ENCODE peak calls at places on chromosome 10, in six cellular contexts. One of them, this sample, is unnamed.

GRCh38 chr10:126562209-126562680 is 108.2 kb downstream of the C10orf90 start:
- DNase-seq in PC-9: no peak
- DNase-seq in brain microvascular endothelial cell: no peak
- DNase-seq in Peyer's patch: no peak
- DNase-seq in kidney: no peak
- DNase-seq in body of pancreas: no peak
- DNase-seq in this sample: no peak

GRCh38 chr10:121823993-121824463 is 103.8 kb downstream of the ATE1 start:
- DNase-seq in Peyer's patch: no peak
- DNase-seq in brain microvascular endothelial cell: peak; percentile 39
- DNase-seq in body of pancreas: no peak
- DNase-seq in PC-9: no peak
- DNase-seq in kidney: no peak
- DNase-seq in this sample: no peak

GRCh38 chr10:30493609-30494530 is 59.9 kb downstream of the MAP3K8 start:
- DNase-seq in brain microvascular endothelial cell: peak; percentile 68
- DNase-seq in body of pancreas: peak; percentile 76
- DNase-seq in PC-9: peak; percentile 49
- DNase-seq in Peyer's patch: peak; percentile 37
- DNase-seq in kidney: no peak
- DNase-seq in this sample: peak; percentile 80

GRCh38 chr10:123149568-123150228 is 1.8 kb downstream of the HMX2 start:
- DNase-seq in kidney: peak; percentile 68
- DNase-seq in body of pancreas: no peak
- DNase-seq in brain microvascular endothelial cell: no peak
- DNase-seq in PC-9: no peak
- DNase-seq in Peyer's patch: no peak
- DNase-seq in this sample: peak; percentile 57

GRCh38 chr10:84427903-84428650 is 99.7 kb downstream of the CCSER2 start:
- DNase-seq in kidney: no peak
- DNase-seq in brain microvascular endothelial cell: no peak
- DNase-seq in body of pancreas: no peak
- DNase-seq in Peyer's patch: no peak
- DNase-seq in PC-9: no peak
- DNase-seq in this sample: no peak

GRCh38 chr10:49569031-49569765 is 30.3 kb upstream of the ERCC6 start:
- DNase-seq in brain microvascular endothelial cell: peak; percentile 24
- DNase-seq in PC-9: peak; percentile 76
- DNase-seq in kidney: no peak
- DNase-seq in Peyer's patch: no peak
- DNase-seq in body of pancreas: no peak
- DNase-seq in this sample: no peak

GRCh38 chr10:96987842-96988175 is 155.7 kb downstream of the LCOR start:
- DNase-seq in kidney: no peak
- DNase-seq in Peyer's patch: no peak
- DNase-seq in body of pancreas: no peak
- DNase-seq in brain microvascular endothelial cell: no peak
- DNase-seq in PC-9: no peak
- DNase-seq in this sample: no peak

GRCh38 chr10:62377966-62378365 is 3.8 kb downstream of the ZNF365 start:
- DNase-seq in brain microvascular endothelial cell: no peak
- DNase-seq in PC-9: no peak
- DNase-seq in body of pancreas: no peak
- DNase-seq in kidney: no peak
- DNase-seq in Peyer's patch: no peak
- DNase-seq in this sample: no peak

GRCh38 chr10:101226888-101227736 is 2.2 kb downstream of the LBX1 start:
- DNase-seq in kidney: no peak
- DNase-seq in brain microvascular endothelial cell: no peak
- DNase-seq in Peyer's patch: no peak
- DNase-seq in body of pancreas: no peak
- DNase-seq in PC-9: no peak
- DNase-seq in this sample: no peak

GRCh38 chr10:69791812-69792211 is 9.9 kb upstream of the COL13A1 start:
- DNase-seq in body of pancreas: no peak
- DNase-seq in kidney: no peak
- DNase-seq in PC-9: no peak
- DNase-seq in Peyer's patch: no peak
- DNase-seq in brain microvascular endothelial cell: no peak
- DNase-seq in this sample: no peak

GRCh38 chr10:69787681-69788080 is 14.0 kb upstream of the COL13A1 start:
- DNase-seq in PC-9: no peak
- DNase-seq in body of pancreas: no peak
- DNase-seq in brain microvascular endothelial cell: no peak
- DNase-seq in kidney: no peak
- DNase-seq in Peyer's patch: no peak
- DNase-seq in this sample: no peak

GRCh38 chr10:69786791-69787190 is 14.9 kb upstream of the COL13A1 start:
- DNase-seq in PC-9: no peak
- DNase-seq in brain microvascular endothelial cell: peak; percentile 41
- DNase-seq in Peyer's patch: no peak
- DNase-seq in kidney: no peak
- DNase-seq in body of pancreas: no peak
- DNase-seq in this sample: no peak

GRCh38 chr10:69792361-69792760 is 9.3 kb upstream of the COL13A1 start:
- DNase-seq in body of pancreas: no peak
- DNase-seq in kidney: no peak
- DNase-seq in PC-9: no peak
- DNase-seq in brain microvascular endothelial cell: no peak
- DNase-seq in Peyer's patch: no peak
- DNase-seq in this sample: no peak

GRCh38 chr10:69789164-69789576 is 12.5 kb upstream of the COL13A1 start:
- DNase-seq in PC-9: no peak
- DNase-seq in body of pancreas: no peak
- DNase-seq in brain microvascular endothelial cell: no peak
- DNase-seq in kidney: no peak
- DNase-seq in Peyer's patch: no peak
- DNase-seq in this sample: no peak
- TF ChIP-seq CTCF in PC-9: peak; percentile 94
- TF ChIP-seq CTCF in body of pancreas: peak; percentile 29
- TF ChIP-seq CTCF in brain microvascular endothelial cell: peak; percentile 91
- TF ChIP-seq CTCF in kidney: peak; percentile 38
- TF ChIP-seq CTCF in Peyer's patch: peak; percentile 34
- TF ChIP-seq CTCF in this sample: peak; percentile 60

GRCh38 chr10:7544203-7544602 is 122.6 kb downstream of the ITIH5 start:
- DNase-seq in PC-9: no peak
- DNase-seq in body of pancreas: no peak
- DNase-seq in kidney: no peak
- DNase-seq in Peyer's patch: no peak
- DNase-seq in brain microvascular endothelial cell: no peak
- DNase-seq in this sample: no peak

GRCh38 chr10:7545256-7545655 is 121.5 kb downstream of the ITIH5 start:
- DNase-seq in kidney: no peak
- DNase-seq in body of pancreas: no peak
- DNase-seq in Peyer's patch: no peak
- DNase-seq in brain microvascular endothelial cell: no peak
- DNase-seq in PC-9: no peak
- DNase-seq in this sample: no peak

GRCh38 chr10:7538970-7539694 is 127.6 kb downstream of the ITIH5 start:
- DNase-seq in Peyer's patch: no peak
- DNase-seq in body of pancreas: no peak
- DNase-seq in kidney: no peak
- DNase-seq in PC-9: no peak
- DNase-seq in brain microvascular endothelial cell: no peak
- DNase-seq in this sample: no peak

GRCh38 chr10:7541137-7542087 is 125.4 kb downstream of the ITIH5 start:
- DNase-seq in brain microvascular endothelial cell: peak; percentile 6
- DNase-seq in kidney: peak; percentile 85
- DNase-seq in PC-9: no peak
- DNase-seq in Peyer's patch: peak; percentile 18
- DNase-seq in body of pancreas: peak; percentile 77
- DNase-seq in this sample: peak; percentile 54

GRCh38 chr10:7542189-7542914 is 124.4 kb downstream of the ITIH5 start:
- DNase-seq in brain microvascular endothelial cell: no peak
- DNase-seq in kidney: no peak
- DNase-seq in PC-9: no peak
- DNase-seq in Peyer's patch: no peak
- DNase-seq in body of pancreas: no peak
- DNase-seq in this sample: no peak
- H3K4me3 ChIP-seq in brain microvascular endothelial cell: no peak overlapping the region
- H3K4me3 ChIP-seq in kidney: no peak overlapping the region
- H3K4me3 ChIP-seq in PC-9: no peak overlapping the region
- H3K4me3 ChIP-seq in Peyer's patch: no peak overlapping the region
- H3K4me3 ChIP-seq in body of pancreas: no peak overlapping the region
- H3K4me3 ChIP-seq in this sample: no peak overlapping the region

GRCh38 chr10:132281915-132282666 is 25.7 kb downstream of the STK32C start:
- DNase-seq in kidney: peak; percentile 34
- DNase-seq in body of pancreas: no peak
- DNase-seq in brain microvascular endothelial cell: no peak
- DNase-seq in PC-9: peak; percentile 27
- DNase-seq in Peyer's patch: no peak
- DNase-seq in this sample: peak; percentile 41
- H3K27ac ChIP-seq in kidney: no peak overlapping the region
- H3K27ac ChIP-seq in body of pancreas: no peak overlapping the region
- H3K27ac ChIP-seq in brain microvascular endothelial cell: no peak overlapping the region
- H3K27ac ChIP-seq in PC-9: no peak overlapping the region
- H3K27ac ChIP-seq in Peyer's patch: no peak overlapping the region
- H3K27ac ChIP-seq in this sample: no peak overlapping the region

GRCh38 chr10:130336612-130337304 is 200.6 kb downstream of the GLRX3 start:
- DNase-seq in Peyer's patch: no peak
- DNase-seq in body of pancreas: peak; percentile 61
- DNase-seq in brain microvascular endothelial cell: no peak
- DNase-seq in PC-9: no peak
- DNase-seq in kidney: peak; percentile 17
- DNase-seq in this sample: no peak
- TF ChIP-seq CTCF in Peyer's patch: no peak
- TF ChIP-seq CTCF in body of pancreas: peak; percentile 49
- TF ChIP-seq CTCF in brain microvascular endothelial cell: no peak
- TF ChIP-seq CTCF in PC-9: no peak
- TF ChIP-seq CTCF in kidney: peak; percentile 7
- TF ChIP-seq CTCF in this sample: no peak

DNA sequence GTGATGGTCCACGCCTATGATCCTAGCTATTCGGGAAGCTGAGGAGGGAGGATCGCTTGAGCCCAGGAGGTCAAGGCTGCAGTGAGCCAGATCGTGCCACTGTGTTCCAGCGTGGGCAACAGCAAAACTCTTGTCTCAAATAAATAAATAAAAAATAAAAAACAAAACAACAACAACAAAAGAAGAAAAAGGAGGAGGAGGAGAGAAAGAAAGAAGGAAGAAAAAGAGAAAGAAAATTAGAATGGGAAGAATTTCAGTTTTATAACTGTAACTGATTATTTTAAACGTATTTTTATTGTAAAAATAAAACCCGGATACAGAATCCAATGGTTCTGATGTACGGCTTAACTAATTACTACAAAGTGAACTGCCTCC is 37.2 kb upstream of the PSAP start:
- DNase-seq in brain microvascular endothelial cell: no peak
- DNase-seq in PC-9: no peak
- DNase-seq in body of pancreas: no peak
- DNase-seq in Peyer's patch: no peak
- DNase-seq in kidney: no peak
- DNase-seq in this sample: no peak
- H3K4me3 ChIP-seq in brain microvascular endothelial cell: peak overlapping the region; percentile 58
- H3K4me3 ChIP-seq in PC-9: peak overlapping the region; percentile 67
- H3K4me3 ChIP-seq in body of pancreas: no peak overlapping the region
- H3K4me3 ChIP-seq in Peyer's patch: no peak overlapping the region
- H3K4me3 ChIP-seq in kidney: peak overlapping the region; percentile 75
- H3K4me3 ChIP-seq in this sample: peak overlapping the region; percentile 57

GRCh38 chr10:12787297-12787696 is 214.2 kb downstream of the CCDC3 start:
- DNase-seq in brain microvascular endothelial cell: no peak
- DNase-seq in Peyer's patch: no peak
- DNase-seq in body of pancreas: no peak
- DNase-seq in PC-9: no peak
- DNase-seq in kidney: no peak
- DNase-seq in this sample: no peak
- H3K27ac ChIP-seq in brain microvascular endothelial cell: no peak overlapping the region
- H3K27ac ChIP-seq in Peyer's patch: no peak overlapping the region
- H3K27ac ChIP-seq in body of pancreas: no peak overlapping the region
- H3K27ac ChIP-seq in PC-9: no peak overlapping the region
- H3K27ac ChIP-seq in kidney: no peak overlapping the region
- H3K27ac ChIP-seq in this sample: no peak overlapping the region

This sample was measured in lower lobe of right lung.